ENCODE peak calls at places on chromosomes 1 and 21, in six cellular contexts. R, M, G, C, J and O are unnamed samples.

GRCh38 chr21:16468191-16468590 is 738.4 kb downstream of the USP25 start:
- DNase-seq in R (no peak), M (no peak), G (no peak), C (no peak), J (no peak), O (peak)

GRCh38 chr1:180988221-180988826 is 34.3 kb downstream of the STX6 start:
- DNase-seq in R (no peak), M (no peak), G (no peak), C (no peak), J (no peak), O (no peak)

GRCh38 chr1:2128189-2128901 is 66.2 kb downstream of the FAAP20 start:
- DNase-seq in R (no peak), M (no peak), G (no peak), C (no peak), J (no peak), O (no peak)

GRCh38 chr21:31043495-31043894 is 5.2 kb upstream of the KRTAP19-8 start:
- DNase-seq in R (no peak), M (no peak), G (no peak), C (no peak), J (no peak), O (no peak)

GRCh38 chr1:76425843-76426145 is 351.2 kb downstream of the ST6GALNAC3 start:
- DNase-seq in R (no peak), M (no peak), G (no peak), C (no peak), J (no peak), O (peak)

GRCh38 chr1:54413295-54413694 is 7.1 kb upstream of the SSBP3 start:
- DNase-seq in R (no peak), M (no peak), G (no peak), C (no peak), J (no peak), O (peak)

GRCh38 chr1:224703702-224704408 is 87.7 kb downstream of the CNIH3 start:
- DNase-seq in R (no peak), M (no peak), G (no peak), C (no peak), J (no peak), O (no peak)

GRCh38 chr1:99992044-99992722 is 22.4 kb downstream of the SLC35A3 start:
- DNase-seq in R (no peak), M (no peak), G (no peak), C (no peak), J (no peak), O (no peak)

GRCh38 chr1:227764019-227764391 is 28.8 kb downstream of the SNAP47 start:
- DNase-seq in R (no peak), M (peak), G (no peak), C (no peak), J (no peak), O (peak)

GRCh38 chr21:23162213-23162946 is 2164.2 kb downstream of the NCAM2 start:
- DNase-seq in R (no peak), M (no peak), G (no peak), C (no peak), J (no peak), O (no peak)

GRCh38 chr1:226449823-226450222 is 41.9 kb upstream of the PARP1 start:
- DNase-seq in R (no peak), M (no peak), G (peak), C (no peak), J (no peak), O (no peak)

GRCh38 chr1:169126335-169126734 is 19.8 kb downstream of the ATP1B1 start:
- DNase-seq in R (no peak), M (no peak), G (no peak), C (no peak), J (no peak), O (no peak)

GRCh38 chr1:8352471-8352845 is 34.5 kb downstream of the SLC45A1 start:
- DNase-seq in R (no peak), M (no peak), G (no peak), C (no peak), J (no peak), O (no peak)

GRCh38 chr1:65149391-65149729 is 1.4 kb downstream of the AK4 start:
- DNase-seq in R (no peak), M (no peak), G (no peak), C (no peak), J (no peak), O (no peak)

GRCh38 chr1:38028105-38028591 is 15.6 kb downstream of the UTP11 start:
- DNase-seq in R (no peak), M (no peak), G (no peak), C (peak), J (no peak), O (no peak)

GRCh38 chr1:39110325-39110851 is 84.2 kb downstream of the NDUFS5 start:
- DNase-seq in R (no peak), M (no peak), G (no peak), C (no peak), J (no peak), O (peak)

GRCh38 chr1:154446292-154446691 is 41.1 kb downstream of the IL6R start:
- DNase-seq in R (no peak), M (no peak), G (no peak), C (no peak), J (no peak), O (peak)

GRCh38 chr1:53398585-53399365 is 60.4 kb upstream of the DMRTB1 start:
- DNase-seq in R (no peak), M (no peak), G (no peak), C (no peak), J (no peak), O (no peak)

GRCh38 chr1:103284270-103284669 is 175.9 kb upstream of the COL11A1 start:
- DNase-seq in R (peak), M (no peak), G (no peak), C (no peak), J (no peak), O (peak)

GRCh38 chr1:214213136-214213535 is 67.8 kb upstream of the SMYD2 start:
- DNase-seq in R (no peak), M (peak), G (no peak), C (no peak), J (no peak), O (peak)

GRCh38 chr21:17688912-17689874 is 76.5 kb upstream of the BTG3 start:
- DNase-seq in R (no peak), M (no peak), G (peak), C (no peak), J (peak), O (peak)

GRCh38 chr1:113890816-113891215 is 3.4 kb upstream of the BCL2L15 start:
- DNase-seq in R (no peak), M (no peak), G (no peak), C (no peak), J (no peak), O (no peak)

GRCh38 chr1:181099152-181100014 is 10.9 kb downstream of the IER5 start:
- DNase-seq in R (no peak), M (no peak), G (no peak), C (peak), J (no peak), O (peak)

GRCh38 chr1:201655910-201656669 is 117.2 kb downstream of the NAV1 start:
- DNase-seq in R (no peak), M (no peak), G (no peak), C (no peak), J (no peak), O (no peak)

GRCh38 chr1:108679586-108680213 is 12.4 kb upstream of the PRPF38B start:
- DNase-seq in R (no peak), M (no peak), G (no peak), C (no peak), J (no peak), O (no peak)

GRCh38 chr1:209513226-209513625 is 70.3 kb upstream of the CAMK1G start:
- DNase-seq in R (peak), M (peak), G (peak), C (no peak), J (peak), O (peak)

GRCh38 chr1:192589813-192590212 is 14.2 kb downstream of the RGS1 start:
- DNase-seq in R (no peak), M (no peak), G (no peak), C (no peak), J (no peak), O (peak)
- TF ChIP-seq RFX5 in R (no peak), M (no peak), G (no peak), C (no peak), J (no peak), O (no peak)

DNA sequence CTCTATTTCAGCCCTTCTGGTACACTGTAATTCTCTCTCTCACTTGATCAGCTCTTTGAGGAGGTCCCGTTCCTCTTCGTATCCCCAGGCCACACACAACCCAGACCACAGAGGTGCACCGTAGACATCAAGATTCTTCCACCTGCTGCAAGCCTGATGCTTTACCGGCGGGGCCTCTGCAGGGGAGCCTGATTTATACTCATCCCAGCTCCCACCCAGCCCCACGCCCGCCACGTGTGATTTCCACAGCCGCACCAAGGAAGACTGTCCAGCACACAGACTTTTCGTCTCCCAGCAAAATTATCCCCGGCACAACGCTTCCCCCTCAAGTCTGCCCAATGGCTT is 667 bp downstream of the SMYD3 start:
- DNase-seq in R (peak), M (no peak), G (peak), C (no peak), J (no peak), O (no peak)
- H3K27ac ChIP-seq in R (no peak), M (peak), G (no peak), C (peak), J (no peak), O (no peak)

DNA sequence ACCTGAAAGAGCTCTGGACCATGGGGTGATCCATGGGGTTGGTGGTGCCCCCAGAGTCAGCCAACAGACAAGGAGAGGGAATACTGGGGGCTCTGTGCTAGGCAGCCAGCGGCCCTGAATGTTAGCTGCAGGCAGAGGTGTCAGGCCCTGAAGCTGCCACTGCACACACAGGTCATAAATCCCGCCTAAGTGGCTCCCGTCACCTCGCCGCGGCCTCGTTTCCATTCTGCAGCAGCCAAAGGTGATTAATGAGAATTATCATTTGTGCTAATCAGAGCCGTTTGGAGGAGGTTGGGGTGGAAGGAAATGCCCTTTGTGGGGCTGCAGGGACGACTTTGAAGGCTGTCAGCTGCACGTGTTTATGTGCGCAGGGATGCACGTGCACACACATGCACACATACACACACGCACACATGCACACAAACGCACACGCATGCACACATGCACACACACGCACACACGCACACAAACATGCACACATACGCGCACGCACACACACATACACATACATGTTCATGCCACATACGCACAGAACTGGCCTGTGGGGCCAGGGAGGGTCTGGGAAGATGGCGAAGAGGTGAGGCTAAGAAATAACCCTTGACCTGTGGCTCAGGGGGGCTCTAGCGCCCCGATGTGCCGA is 88.8 kb upstream of the ARHGEF16 start:
- DNase-seq in R (no peak), M (no peak), G (no peak), C (no peak), J (no peak), O (no peak)
- TF ChIP-seq RFX5 in R (no peak), M (no peak), G (no peak), C (no peak), J (no peak), O (no peak)

GRCh38 chr1:45566722-45567121 is 16.1 kb downstream of the AKR1A1 start:
- DNase-seq in R (no peak), M (no peak), G (no peak), C (no peak), J (no peak), O (no peak)
- H3K27ac ChIP-seq in R (no peak), M (no peak), G (no peak), C (no peak), J (no peak), O (no peak)

GRCh38 chr1:14784790-14785773 is 186.6 kb downstream of the KAZN start:
- DNase-seq in R (no peak), M (no peak), G (peak), C (no peak), J (no peak), O (no peak)

GRCh38 chr1:14781811-14782210 is 183.3 kb downstream of the KAZN start:
- DNase-seq in R (no peak), M (no peak), G (no peak), C (no peak), J (no peak), O (no peak)

GRCh38 chr1:14780271-14780670 is 181.8 kb downstream of the KAZN start:
- DNase-seq in R (no peak), M (no peak), G (peak), C (no peak), J (no peak), O (no peak)

GRCh38 chr1:14783592-14783886 is 185.1 kb downstream of the KAZN start:
- DNase-seq in R (no peak), M (no peak), G (no peak), C (no peak), J (no peak), O (no peak)

GRCh38 chr1:14782741-14783591 is 184.5 kb downstream of the KAZN start:
- DNase-seq in R (peak), M (no peak), G (peak), C (no peak), J (no peak), O (no peak)
- TF ChIP-seq RFX5 in R (no peak), M (no peak), G (no peak), C (no peak), J (no peak), O (no peak)

DNA sequence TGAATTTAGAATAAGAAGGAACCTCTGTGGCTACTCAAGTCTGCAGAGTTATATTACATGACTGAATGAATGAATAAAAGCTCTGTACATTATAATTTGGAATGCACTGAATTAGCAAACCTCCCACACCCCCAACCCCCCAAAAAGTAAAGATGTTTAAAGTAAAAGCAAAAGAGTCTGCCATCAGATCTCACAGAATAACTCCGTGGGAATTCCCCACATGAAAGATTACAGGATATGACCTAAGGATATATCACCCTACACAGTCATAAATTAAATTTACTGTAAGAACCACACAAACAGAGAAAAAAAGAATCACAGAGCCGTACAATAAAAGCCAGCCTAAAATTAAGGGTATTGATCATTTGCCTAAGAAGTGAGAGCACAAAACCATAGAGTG is 587.3 kb downstream of the PTPRC start:
- DNase-seq in R (no peak), M (no peak), G (no peak), C (peak), J (no peak), O (peak)
- H3K27ac ChIP-seq in R (no peak), M (no peak), G (no peak), C (peak), J (no peak), O (no peak)

GRCh38 chr1:33982419-33982818 is 118.5 kb downstream of the HMGB4 start:
- DNase-seq in R (no peak), M (no peak), G (no peak), C (no peak), J (no peak), O (no peak)

GRCh38 chr1:33985656-33986055 is 121.8 kb downstream of the HMGB4 start:
- DNase-seq in R (no peak), M (no peak), G (no peak), C (no peak), J (no peak), O (peak)

GRCh38 chr1:33985166-33985565 is 121.3 kb downstream of the HMGB4 start:
- DNase-seq in R (peak), M (no peak), G (no peak), C (no peak), J (no peak), O (no peak)

GRCh38 chr1:33988161-33988560 is 124.3 kb downstream of the HMGB4 start:
- DNase-seq in R (no peak), M (no peak), G (no peak), C (no peak), J (no peak), O (no peak)

GRCh38 chr1:33986389-33987095 is 122.7 kb downstream of the HMGB4 start:
- DNase-seq in R (no peak), M (no peak), G (no peak), C (no peak), J (no peak), O (peak)
- TF ChIP-seq RFX5 in R (no peak), M (no peak), G (no peak), C (no peak), J (no peak), O (no peak)

GRCh38 chr21:42613756-42614155 is 39.7 kb upstream of the PDE9A start:
- DNase-seq in R (no peak), M (no peak), G (no peak), C (no peak), J (no peak), O (no peak)

GRCh38 chr21:42611852-42612251 is 41.6 kb upstream of the PDE9A start:
- DNase-seq in R (no peak), M (no peak), G (no peak), C (no peak), J (no peak), O (no peak)

GRCh38 chr21:42614811-42615342 is 38.5 kb upstream of the PDE9A start:
- DNase-seq in R (peak), M (peak), G (no peak), C (no peak), J (no peak), O (no peak)

GRCh38 chr21:42614391-42614790 is 39.0 kb upstream of the PDE9A start:
- DNase-seq in R (no peak), M (no peak), G (no peak), C (no peak), J (no peak), O (no peak)

GRCh38 chr21:42612390-42612789 is 41.0 kb upstream of the PDE9A start:
- DNase-seq in R (no peak), M (no peak), G (no peak), C (no peak), J (no peak), O (no peak)
- H3K27ac ChIP-seq in R (no peak), M (no peak), G (no peak), C (no peak), J (no peak), O (no peak)